ENCODE peak calls at places on chromosomes 3 and 15, in six cellular contexts. M is frontal cortex; C is central memory CD4-positive, alpha-beta T cell; T is prostate gland; H is renal cortical epithelial cell; O is astrocyte of the hippocampus. B is an unnamed sample.

GRCh38 chr3:194140520-194141414 is 4.8 kb downstream of the HES1 start:
- DNase-seq in H (peak), M (peak), O (peak), C (no peak), T (no peak), B (peak)

GRCh38 chr3:75951941-75952340 is 166.6 kb upstream of the ZNF717 start:
- DNase-seq in C (no peak), M (no peak), O (no peak), T (no peak), H (no peak), B (no peak)

GRCh38 chr15:50864876-50865275 is 43.6 kb upstream of the AP4E1 start:
- DNase-seq in T (no peak), C (no peak), O (no peak), H (peak), M (no peak), B (no peak)

GRCh38 chr3:83843716-83844115 is 1115.1 kb upstream of the CADM2 start:
- DNase-seq in C (no peak), H (no peak), O (peak), M (no peak), T (no peak), B (no peak)

GRCh38 chr3:73667889-73668288 is 43.1 kb upstream of the PDZRN3 start:
- DNase-seq in H (no peak), O (no peak), M (no peak), T (no peak), C (no peak), B (no peak)

GRCh38 chr3:29384640-29385039 is 103.8 kb downstream of the RBMS3 start:
- DNase-seq in M (no peak), H (peak), T (no peak), C (no peak), O (peak), B (no peak)

GRCh38 chr15:36428102-36428845 is 151.2 kb upstream of the CDIN1 start:
- DNase-seq in H (peak), O (peak), T (no peak), C (no peak), M (no peak), B (no peak)

GRCh38 chr3:119145500-119146167 is at the start of gene TEX55:
- DNase-seq in O (peak), M (peak), H (peak), T (peak), C (no peak), B (peak)

GRCh38 chr3:172384836-172385235 is 63.4 kb downstream of the GHSR start:
- DNase-seq in M (no peak), H (peak), O (peak), T (no peak), C (no peak), B (no peak)

GRCh38 chr3:193225726-193226125 is 15.3 kb upstream of the PLAAT1 start:
- DNase-seq in M (no peak), T (no peak), H (peak), C (no peak), O (no peak), B (no peak)

GRCh38 chr3:167066977-167067843 is 312.9 kb downstream of the ZBBX start:
- DNase-seq in O (no peak), C (no peak), H (peak), M (no peak), T (no peak), B (no peak)

GRCh38 chr3:113966172-113966571 is 18.4 kb downstream of the ZDHHC23 start:
- DNase-seq in M (no peak), O (no peak), H (no peak), C (no peak), T (no peak), B (no peak)

GRCh38 chr3:142243134-142243533 is 17.7 kb upstream of the GK5 start:
- DNase-seq in C (no peak), H (no peak), T (no peak), M (no peak), O (no peak), B (no peak)

GRCh38 chr3:85172001-85172400 is 213.2 kb downstream of the CADM2 start:
- DNase-seq in C (no peak), T (no peak), M (no peak), O (no peak), H (no peak), B (no peak)

GRCh38 chr3:17290894-17291293 is 406.1 kb downstream of the PLCL2 start:
- DNase-seq in T (no peak), C (no peak), O (peak), M (no peak), H (no peak), B (no peak)

GRCh38 chr15:81897011-81897677 is 148.7 kb downstream of the MEX3B start:
- DNase-seq in C (no peak), O (peak), H (no peak), T (no peak), M (no peak), B (no peak)

GRCh38 chr15:99454941-99455795 is 110.6 kb upstream of the MEF2A start:
- DNase-seq in C (no peak), M (peak), H (peak), O (peak), T (peak), B (no peak)

GRCh38 chr15:101536875-101537405 is 47.4 kb upstream of the PCSK6 start:
- DNase-seq in T (no peak), M (no peak), H (no peak), O (no peak), C (no peak), B (no peak)

GRCh38 chr3:38638354-38638753 is 11.1 kb downstream of the SCN5A start:
- DNase-seq in M (no peak), O (no peak), C (no peak), H (no peak), T (no peak), B (no peak)

GRCh38 chr3:37511357-37511970 is 337.1 kb upstream of the LRRFIP2 start:
- DNase-seq in H (no peak), O (peak), M (no peak), C (no peak), T (peak), B (no peak)

GRCh38 chr3:31543375-31543774 is 10.7 kb downstream of the STT3B start:
- DNase-seq in H (no peak), M (no peak), C (no peak), O (no peak), T (no peak), B (no peak)

GRCh38 chr15:99536422-99537033 is 29.3 kb upstream of the MEF2A start:
- DNase-seq in M (peak), T (no peak), H (peak), O (peak), C (no peak), B (no peak)

GRCh38 chr3:106748471-106748870 is 628.8 kb upstream of the CCDC54 start:
- DNase-seq in H (no peak), T (no peak), O (no peak), M (no peak), C (no peak), B (no peak)